ENCODE peak calls at places on chromosome 12, in eight cellular contexts. R is esophagus squamous epithelium, E is sigmoid colon, C is K562, N is IMR-90, B is spleen, L is GM12878, I is HCT116. W is an unnamed sample.

GRCh38 chr12:127526925-127527324 is 740.0 kb upstream of the TMEM132C start:
- DNase-seq in E (no peak), C (no peak), L (no peak), R (no peak), I (no peak), B (no peak), N (no peak), W (no peak)

GRCh38 chr12:51820721-51821422 is 27.6 kb downstream of the FIGNL2 start:
- DNase-seq in I (no peak), E (no peak), N (peak), B (peak), C (peak), L (no peak), R (no peak), W (peak)

GRCh38 chr12:93197067-93197593 is 180.6 kb upstream of the NUDT4 start:
- DNase-seq in B (no peak), I (no peak), L (no peak), C (no peak), E (no peak), R (no peak), N (peak), W (no peak)

GRCh38 chr12:89349814-89350213 is 2.5 kb downstream of the DUSP6 start:
- DNase-seq in L (no peak), E (peak), C (no peak), B (no peak), I (no peak), R (no peak), N (peak), W (no peak)

GRCh38 chr12:47709277-47710048 is 3.6 kb upstream of the RPAP3 start:
- DNase-seq in R (no peak), C (no peak), E (no peak), B (no peak), L (no peak), N (peak), I (no peak), W (no peak)

GRCh38 chr12:92469837-92470236 is 233.0 kb upstream of the PLEKHG7 start:
- DNase-seq in I (no peak), N (peak), L (no peak), C (no peak), R (no peak), E (no peak), B (peak), W (no peak)

GRCh38 chr12:81992461-81992860 is 233.3 kb upstream of the PPFIA2 start:
- DNase-seq in N (no peak), B (no peak), E (no peak), C (no peak), R (no peak), L (no peak), I (peak), W (no peak)

GRCh38 chr12:79407671-79408622 is 282.8 kb downstream of the PAWR start:
- DNase-seq in L (peak), N (peak), R (no peak), I (peak), B (no peak), E (peak), C (peak), W (peak)

GRCh38 chr12:80157640-80158039 is 58.3 kb downstream of the OTOGL start:
- DNase-seq in L (no peak), N (peak), C (no peak), R (no peak), E (no peak), B (no peak), I (no peak), W (no peak)

GRCh38 chr12:119528241-119528640 is 65.3 kb upstream of the TMEM233 start:
- DNase-seq in L (no peak), E (no peak), B (no peak), I (no peak), R (no peak), C (peak), N (no peak), W (peak)

GRCh38 chr12:50050410-50051280 is 6.8 kb upstream of the ASIC1 start:
- DNase-seq in L (no peak), N (peak), C (peak), R (no peak), B (peak), I (no peak), E (peak), W (peak)

GRCh38 chr12:113242018-113242418 is 20.8 kb downstream of the TPCN1 start:
- DNase-seq in B (peak), C (no peak), L (no peak), I (no peak), E (no peak), N (no peak), R (no peak), W (no peak)

GRCh38 chr12:30973171-30973570 is 46.6 kb downstream of the TSPAN11 start:
- DNase-seq in C (no peak), R (no peak), N (no peak), L (no peak), E (no peak), B (no peak), I (no peak), W (no peak)

GRCh38 chr12:77796775-77797174 is 33.9 kb upstream of the NAV3 start:
- DNase-seq in I (no peak), R (no peak), B (no peak), E (no peak), C (no peak), N (peak), L (no peak), W (no peak)

GRCh38 chr12:21296751-21297406 is 37.8 kb downstream of the SLCO1A2 start:
- DNase-seq in E (no peak), R (no peak), C (peak), N (peak), I (no peak), B (no peak), L (no peak), W (no peak)

GRCh38 chr12:1318327-1319031 is 275.9 kb downstream of the FBXL14 start:
- DNase-seq in C (no peak), E (no peak), B (no peak), L (no peak), R (no peak), N (peak), I (no peak), W (no peak)

GRCh38 chr12:79692249-79692619 is 1.5 kb upstream of the PAWR start:
- DNase-seq in L (no peak), B (no peak), N (peak), E (no peak), I (no peak), R (no peak), C (no peak), W (no peak)

GRCh38 chr12:114562654-114563053 is 121.3 kb downstream of the TBX3 start:
- DNase-seq in C (no peak), L (no peak), B (no peak), E (no peak), I (no peak), R (no peak), N (no peak), W (no peak)

GRCh38 chr12:38123566-38124246 is 192.9 kb upstream of the ALG10B start:
- DNase-seq in I (no peak), L (no peak), C (no peak), R (no peak), E (no peak), N (no peak), B (no peak), W (no peak)

GRCh38 chr12:106974525-106974924 is 12.4 kb downstream of the MTERF2 start:
- DNase-seq in I (no peak), E (no peak), B (no peak), R (no peak), N (no peak), C (peak), L (no peak), W (no peak)

GRCh38 chr12:6963016-6963731 is 7.3 kb downstream of the PHB2 start:
- DNase-seq in E (peak), N (no peak), C (no peak), I (peak), L (no peak), R (no peak), B (peak), W (no peak)

GRCh38 chr12:6960291-6961277 is 9.4 kb downstream of the PTPN6 start:
- DNase-seq in C (peak), N (peak), L (no peak), R (no peak), E (peak), I (no peak), B (peak), W (peak)

GRCh38 chr12:6961278-6961694 is 9.2 kb downstream of the PHB2 start:
- DNase-seq in C (peak), R (no peak), I (no peak), E (peak), N (no peak), L (no peak), B (peak), W (peak)

GRCh38 chr12:6962285-6963015 is 8.0 kb downstream of the PHB2 start:
- DNase-seq in C (no peak), I (no peak), B (peak), E (peak), L (no peak), R (no peak), N (no peak), W (no peak)

GRCh38 chr12:6961695-6962284 is 8.7 kb downstream of the PHB2 start:
- DNase-seq in C (peak), I (peak), E (peak), R (no peak), N (peak), B (peak), L (no peak), W (peak)
- TF ChIP-seq POLR2A in C (peak), I (no peak), E (no peak), R (no peak), N (no peak), B (no peak), L (no peak), W (peak)

GRCh38 chr12:120686690-120687569 is at the start of gene MLEC:
- DNase-seq in C (peak), E (peak), R (peak), N (peak), I (peak), L (peak), B (peak), W (peak)
- TF ChIP-seq POLR2A in C (peak), E (peak), R (no peak), N (peak), I (peak), L (peak), B (no peak), W (peak)

GRCh38 chr12:7557227-7557626 is 53.6 kb upstream of the CD163 start:
- DNase-seq in C (no peak), E (no peak), R (no peak), N (no peak), I (no peak), L (no peak), B (no peak), W (no peak)
- TF ChIP-seq POLR2A in C (no peak), E (no peak), R (no peak), N (no peak), I (no peak), L (no peak), B (no peak), W (no peak)

GRCh38 chr12:8032242-8033152 is at the start of gene FOXJ2:
- DNase-seq in I (no peak), B (peak), C (peak), E (peak), R (no peak), N (peak), L (no peak), W (peak)
- TF ChIP-seq POLR2A in I (no peak), B (peak), C (peak), E (peak), R (no peak), N (peak), L (peak), W (peak)

GRCh38 chr12:27525373-27525772 is 1.4 kb downstream of the PPFIBP1 start:
- DNase-seq in I (no peak), E (peak), C (no peak), L (no peak), B (no peak), N (peak), R (no peak), W (no peak)

GRCh38 chr12:27523305-27523641 is 733 bp upstream of the PPFIBP1 start:
- DNase-seq in E (no peak), B (no peak), C (no peak), R (no peak), I (no peak), L (no peak), N (no peak), W (no peak)

GRCh38 chr12:27524489-27524835 is 456 bp downstream of the PPFIBP1 start:
- DNase-seq in C (no peak), L (no peak), N (no peak), B (no peak), R (no peak), E (no peak), I (no peak), W (peak)

GRCh38 chr12:27524839-27525238 is 833 bp downstream of the PPFIBP1 start:
- DNase-seq in I (no peak), L (no peak), B (no peak), E (no peak), R (no peak), C (no peak), N (peak), W (no peak)

GRCh38 chr12:27523642-27524488 is at the start of gene PPFIBP1:
- DNase-seq in I (peak), L (peak), B (peak), N (peak), R (peak), E (peak), C (peak), W (peak)
- TF ChIP-seq POLR2A in I (peak), L (peak), B (peak), N (peak), R (no peak), E (peak), C (peak), W (peak)

GRCh38 chr12:115752151-115752550 is 525.3 kb downstream of the MED13L start:
- DNase-seq in L (no peak), N (peak), B (no peak), R (no peak), C (no peak), I (no peak), E (no peak), W (no peak)

GRCh38 chr12:115749485-115749884 is 528.0 kb downstream of the MED13L start:
- DNase-seq in I (no peak), C (no peak), N (no peak), R (no peak), L (no peak), E (no peak), B (no peak), W (no peak)

GRCh38 chr12:115749071-115749470 is 528.4 kb downstream of the MED13L start:
- DNase-seq in I (no peak), R (no peak), E (no peak), C (no peak), L (no peak), B (no peak), N (no peak), W (no peak)

GRCh38 chr12:115752913-115753726 is 524.4 kb downstream of the MED13L start:
- DNase-seq in N (peak), B (no peak), R (no peak), L (peak), C (peak), E (no peak), I (peak), W (peak)

DNA sequence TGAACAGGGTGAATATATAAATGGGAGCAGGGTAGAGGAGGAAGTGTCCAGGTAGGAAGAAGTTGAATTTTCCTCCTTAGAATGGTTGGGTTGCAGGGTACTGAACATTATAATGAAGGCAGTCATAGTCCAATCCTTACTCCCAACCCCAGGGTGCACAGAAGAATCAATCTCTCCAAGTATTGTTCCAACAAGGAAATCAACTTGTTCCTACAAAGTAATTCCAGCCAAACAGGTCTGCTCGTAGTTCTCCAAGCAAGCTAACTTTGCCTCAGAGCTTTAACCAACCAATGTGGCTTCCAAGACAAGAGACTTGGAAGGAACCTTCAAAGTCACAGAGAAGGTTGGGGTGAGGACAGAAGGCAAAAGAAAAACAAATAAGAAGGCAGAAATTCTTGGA is 527.2 kb downstream of the MED13L start:
- DNase-seq in E (no peak), N (no peak), B (no peak), L (no peak), C (no peak), R (no peak), I (no peak), W (no peak)
- TF ChIP-seq POLR2A in E (no peak), N (no peak), B (no peak), L (no peak), C (no peak), R (no peak), I (no peak), W (no peak)

GRCh38 chr12:57864811-57865751 is 18.6 kb upstream of the CTDSP2 start:
- DNase-seq in E (peak), C (peak), L (no peak), I (peak), B (peak), N (peak), R (no peak), W (peak)
- TF ChIP-seq POLR2A in E (peak), C (peak), L (no peak), I (no peak), B (no peak), N (no peak), R (no peak), W (no peak)

DNA sequence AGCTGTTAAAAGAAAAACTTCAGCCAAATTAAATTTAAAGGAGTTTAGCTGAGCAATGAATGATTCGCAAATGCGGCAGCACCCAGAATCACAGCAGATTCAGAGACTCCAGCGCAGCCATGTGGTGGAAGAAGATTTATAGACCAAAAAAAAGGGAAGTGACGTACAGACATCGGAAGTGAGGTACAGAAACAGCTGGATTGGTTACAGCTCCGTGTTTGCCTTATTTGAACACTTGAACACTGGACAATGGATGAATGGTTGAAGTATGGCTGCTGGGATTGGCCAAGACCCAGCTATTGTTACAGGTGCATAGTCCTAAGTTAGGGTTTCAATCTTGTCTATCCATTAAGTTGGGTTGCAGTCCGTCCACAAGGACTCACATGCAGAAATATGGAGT is 42.6 kb downstream of the GALNT8 start:
- DNase-seq in R (no peak), C (peak), B (no peak), I (no peak), E (no peak), L (no peak), N (no peak), W (no peak)
- TF ChIP-seq POLR2A in R (no peak), C (no peak), B (no peak), I (no peak), E (no peak), L (no peak), N (no peak), W (no peak)

DNA sequence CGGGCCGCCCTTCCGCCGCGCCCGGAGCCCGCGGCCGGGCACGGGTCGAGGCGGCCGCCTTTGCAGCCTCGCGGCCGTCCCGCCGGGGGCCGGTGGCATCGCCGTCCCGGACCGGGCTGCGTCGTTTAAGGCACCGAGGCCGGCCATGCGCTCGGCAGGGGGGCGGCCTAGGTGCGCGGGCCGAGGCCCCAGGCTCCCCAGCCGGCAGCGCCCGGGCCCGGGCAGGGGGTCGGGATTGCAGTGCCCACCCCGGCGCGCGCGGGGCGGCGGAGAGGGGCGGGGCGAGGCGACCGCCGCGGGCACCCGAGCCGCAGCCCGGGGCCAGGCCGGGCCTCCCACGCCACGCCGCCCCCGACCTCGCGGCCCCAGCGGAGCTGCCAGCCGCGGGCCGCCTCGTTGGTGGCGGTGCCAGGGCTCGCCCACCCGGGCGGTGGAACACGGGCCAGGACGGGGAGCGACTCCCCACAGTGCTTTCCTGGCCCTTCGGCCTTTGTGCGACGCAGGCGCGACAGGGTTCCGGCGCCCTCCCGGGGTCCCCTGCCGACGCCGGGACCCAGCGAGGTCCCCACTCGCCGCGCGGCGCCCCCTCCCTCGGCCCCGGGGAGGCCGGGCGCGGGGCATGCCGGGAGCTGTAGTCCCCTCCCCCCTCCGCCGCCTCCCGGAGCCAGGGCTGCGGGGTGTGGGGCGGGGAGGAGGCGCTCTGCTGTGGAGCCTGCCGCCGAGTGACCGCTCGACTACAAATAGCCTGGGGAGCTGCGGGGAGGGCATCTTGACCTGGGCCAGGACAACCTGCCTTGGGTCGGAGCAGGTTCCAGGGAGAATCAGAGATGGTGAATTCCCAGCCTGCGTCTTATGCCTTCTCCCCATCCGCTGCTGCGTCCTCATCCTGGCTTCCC is 769 bp downstream of the FKBP4 start:
- DNase-seq in B (peak), C (peak), I (no peak), L (no peak), E (peak), R (no peak), N (peak), W (peak)
- TF ChIP-seq POLR2A in B (peak), C (no peak), I (no peak), L (peak), E (no peak), R (no peak), N (no peak), W (no peak)

W was measured in erythroblast.